ENCODE peak calls at places on chromosomes 5 and 9, in ten cellular contexts. One of them, this sample, is unnamed.

GRCh38 chr5:59062986-59063683 is 480.3 kb downstream of the RAB3C start:
- DNase-seq in BE2C: no peak
- DNase-seq in PC-3: peak; percentile 62
- DNase-seq in cardiac muscle cell: peak; percentile 55
- DNase-seq in dorsolateral prefrontal cortex: no peak
- DNase-seq in astrocyte: peak; percentile 83
- DNase-seq in adrenal gland: no peak
- DNase-seq in fibroblast of lung: peak; percentile 81
- DNase-seq in HAP-1: no peak
- DNase-seq in esophagus squamous epithelium: no peak
- DNase-seq in this sample: no peak

GRCh38 chr5:52735139-52735538 is 52.6 kb upstream of the ITGA1 start:
- DNase-seq in BE2C: no peak
- DNase-seq in astrocyte: no peak
- DNase-seq in dorsolateral prefrontal cortex: no peak
- DNase-seq in PC-3: no peak
- DNase-seq in esophagus squamous epithelium: no peak
- DNase-seq in cardiac muscle cell: no peak
- DNase-seq in fibroblast of lung: no peak
- DNase-seq in adrenal gland: no peak
- DNase-seq in HAP-1: no peak
- DNase-seq in this sample: no peak

GRCh38 chr9:69273162-69273561 is 51.9 kb upstream of the ENTREP1 start:
- DNase-seq in cardiac muscle cell: no peak
- DNase-seq in fibroblast of lung: peak; percentile 8
- DNase-seq in PC-3: no peak
- DNase-seq in HAP-1: no peak
- DNase-seq in astrocyte: no peak
- DNase-seq in BE2C: no peak
- DNase-seq in dorsolateral prefrontal cortex: no peak
- DNase-seq in adrenal gland: no peak
- DNase-seq in esophagus squamous epithelium: no peak
- DNase-seq in this sample: no peak

GRCh38 chr5:56291058-56291404 is 57.9 kb upstream of the ANKRD55 start:
- DNase-seq in dorsolateral prefrontal cortex: no peak
- DNase-seq in fibroblast of lung: no peak
- DNase-seq in astrocyte: no peak
- DNase-seq in HAP-1: no peak
- DNase-seq in adrenal gland: no peak
- DNase-seq in esophagus squamous epithelium: no peak
- DNase-seq in PC-3: no peak
- DNase-seq in cardiac muscle cell: no peak
- DNase-seq in BE2C: no peak
- DNase-seq in this sample: no peak

GRCh38 chr5:123099514-123100151 is 10.6 kb downstream of the PRDM6 start:
- DNase-seq in adrenal gland: no peak
- DNase-seq in dorsolateral prefrontal cortex: no peak
- DNase-seq in BE2C: peak; percentile 48
- DNase-seq in HAP-1: peak; percentile 68
- DNase-seq in esophagus squamous epithelium: no peak
- DNase-seq in astrocyte: no peak
- DNase-seq in cardiac muscle cell: no peak
- DNase-seq in PC-3: no peak
- DNase-seq in fibroblast of lung: peak; percentile 20
- DNase-seq in this sample: no peak

GRCh38 chr9:108786756-108787663 is 68.8 kb downstream of the ACTL7B start:
- DNase-seq in cardiac muscle cell: peak; percentile 30
- DNase-seq in adrenal gland: peak; percentile 14
- DNase-seq in HAP-1: peak; percentile 41
- DNase-seq in dorsolateral prefrontal cortex: no peak
- DNase-seq in BE2C: no peak
- DNase-seq in astrocyte: peak; percentile 53
- DNase-seq in fibroblast of lung: peak; percentile 64
- DNase-seq in esophagus squamous epithelium: no peak
- DNase-seq in PC-3: peak; percentile 14
- DNase-seq in this sample: peak; percentile 95

GRCh38 chr5:95102687-95103086 is 182.2 kb downstream of the MCTP1 start:
- DNase-seq in fibroblast of lung: no peak
- DNase-seq in HAP-1: no peak
- DNase-seq in astrocyte: no peak
- DNase-seq in PC-3: no peak
- DNase-seq in BE2C: no peak
- DNase-seq in esophagus squamous epithelium: no peak
- DNase-seq in cardiac muscle cell: no peak
- DNase-seq in dorsolateral prefrontal cortex: no peak
- DNase-seq in adrenal gland: no peak
- DNase-seq in this sample: no peak

GRCh38 chr9:89567649-89568048 is 37.2 kb upstream of the GADD45G start:
- DNase-seq in astrocyte: no peak
- DNase-seq in PC-3: no peak
- DNase-seq in BE2C: no peak
- DNase-seq in cardiac muscle cell: no peak
- DNase-seq in fibroblast of lung: no peak
- DNase-seq in dorsolateral prefrontal cortex: no peak
- DNase-seq in adrenal gland: no peak
- DNase-seq in esophagus squamous epithelium: no peak
- DNase-seq in HAP-1: no peak
- DNase-seq in this sample: no peak

GRCh38 chr9:35108461-35108860 is 5.5 kb upstream of the STOML2 start:
- DNase-seq in cardiac muscle cell: no peak
- DNase-seq in esophagus squamous epithelium: no peak
- DNase-seq in HAP-1: no peak
- DNase-seq in dorsolateral prefrontal cortex: no peak
- DNase-seq in adrenal gland: no peak
- DNase-seq in BE2C: no peak
- DNase-seq in PC-3: no peak
- DNase-seq in astrocyte: no peak
- DNase-seq in fibroblast of lung: no peak
- DNase-seq in this sample: no peak

GRCh38 chr9:89015330-89015729 is 24.1 kb downstream of the S1PR3 start:
- DNase-seq in PC-3: peak; percentile 11
- DNase-seq in HAP-1: no peak
- DNase-seq in dorsolateral prefrontal cortex: no peak
- DNase-seq in astrocyte: no peak
- DNase-seq in esophagus squamous epithelium: no peak
- DNase-seq in adrenal gland: no peak
- DNase-seq in BE2C: no peak
- DNase-seq in cardiac muscle cell: no peak
- DNase-seq in fibroblast of lung: no peak
- DNase-seq in this sample: no peak

GRCh38 chr5:3181641-3182040 is 414.0 kb upstream of the IRX1 start:
- DNase-seq in PC-3: no peak
- DNase-seq in fibroblast of lung: no peak
- DNase-seq in esophagus squamous epithelium: no peak
- DNase-seq in cardiac muscle cell: no peak
- DNase-seq in BE2C: no peak
- DNase-seq in dorsolateral prefrontal cortex: no peak
- DNase-seq in adrenal gland: no peak
- DNase-seq in astrocyte: no peak
- DNase-seq in HAP-1: no peak
- DNase-seq in this sample: no peak

GRCh38 chr5:72065751-72066255 is 41.5 kb upstream of the MAP1B start:
- DNase-seq in esophagus squamous epithelium: no peak
- DNase-seq in adrenal gland: no peak
- DNase-seq in dorsolateral prefrontal cortex: no peak
- DNase-seq in cardiac muscle cell: peak; percentile 47
- DNase-seq in PC-3: no peak
- DNase-seq in astrocyte: peak; percentile 33
- DNase-seq in HAP-1: peak; percentile 64
- DNase-seq in fibroblast of lung: peak; percentile 66
- DNase-seq in BE2C: peak; percentile 96
- DNase-seq in this sample: peak; percentile 37

GRCh38 chr5:60929024-60929423 is 15.8 kb downstream of the ERCC8 start:
- DNase-seq in PC-3: no peak
- DNase-seq in astrocyte: no peak
- DNase-seq in esophagus squamous epithelium: no peak
- DNase-seq in cardiac muscle cell: peak; percentile 17
- DNase-seq in HAP-1: no peak
- DNase-seq in dorsolateral prefrontal cortex: no peak
- DNase-seq in fibroblast of lung: peak; percentile 2
- DNase-seq in adrenal gland: no peak
- DNase-seq in BE2C: no peak
- DNase-seq in this sample: peak; percentile 6

GRCh38 chr5:528625-529511 is 4.6 kb upstream of the SLC9A3 start:
- DNase-seq in adrenal gland: no peak
- DNase-seq in astrocyte: no peak
- DNase-seq in cardiac muscle cell: no peak
- DNase-seq in HAP-1: no peak
- DNase-seq in fibroblast of lung: no peak
- DNase-seq in BE2C: peak; percentile 9
- DNase-seq in PC-3: no peak
- DNase-seq in esophagus squamous epithelium: no peak
- DNase-seq in dorsolateral prefrontal cortex: peak; percentile 33
- DNase-seq in this sample: no peak

GRCh38 chr5:142211918-142212317 is 103.3 kb downstream of the NDFIP1 start:
- DNase-seq in esophagus squamous epithelium: no peak
- DNase-seq in cardiac muscle cell: no peak
- DNase-seq in BE2C: no peak
- DNase-seq in astrocyte: no peak
- DNase-seq in adrenal gland: no peak
- DNase-seq in HAP-1: no peak
- DNase-seq in PC-3: no peak
- DNase-seq in fibroblast of lung: no peak
- DNase-seq in dorsolateral prefrontal cortex: no peak
- DNase-seq in this sample: no peak

GRCh38 chr5:142206801-142207200 is 98.2 kb downstream of the NDFIP1 start:
- DNase-seq in PC-3: peak; percentile 7
- DNase-seq in adrenal gland: no peak
- DNase-seq in esophagus squamous epithelium: no peak
- DNase-seq in BE2C: peak; percentile 51
- DNase-seq in HAP-1: no peak
- DNase-seq in dorsolateral prefrontal cortex: no peak
- DNase-seq in fibroblast of lung: no peak
- DNase-seq in cardiac muscle cell: no peak
- DNase-seq in astrocyte: no peak
- DNase-seq in this sample: peak; percentile 11

GRCh38 chr5:142211013-142211412 is 102.4 kb downstream of the NDFIP1 start:
- DNase-seq in adrenal gland: no peak
- DNase-seq in dorsolateral prefrontal cortex: no peak
- DNase-seq in fibroblast of lung: no peak
- DNase-seq in cardiac muscle cell: no peak
- DNase-seq in esophagus squamous epithelium: no peak
- DNase-seq in BE2C: no peak
- DNase-seq in astrocyte: no peak
- DNase-seq in PC-3: no peak
- DNase-seq in HAP-1: no peak
- DNase-seq in this sample: no peak

GRCh38 chr5:142210011-142210410 is 101.4 kb downstream of the NDFIP1 start:
- DNase-seq in adrenal gland: no peak
- DNase-seq in fibroblast of lung: no peak
- DNase-seq in BE2C: no peak
- DNase-seq in dorsolateral prefrontal cortex: no peak
- DNase-seq in cardiac muscle cell: no peak
- DNase-seq in HAP-1: no peak
- DNase-seq in esophagus squamous epithelium: no peak
- DNase-seq in astrocyte: no peak
- DNase-seq in PC-3: no peak
- DNase-seq in this sample: no peak

GRCh38 chr5:142208777-142209312 is 100.3 kb downstream of the NDFIP1 start:
- DNase-seq in HAP-1: peak; percentile 35
- DNase-seq in BE2C: no peak
- DNase-seq in dorsolateral prefrontal cortex: no peak
- DNase-seq in cardiac muscle cell: no peak
- DNase-seq in PC-3: no peak
- DNase-seq in esophagus squamous epithelium: no peak
- DNase-seq in fibroblast of lung: no peak
- DNase-seq in astrocyte: no peak
- DNase-seq in adrenal gland: no peak
- DNase-seq in this sample: no peak
- H3K4me3 ChIP-seq in HAP-1: no peak overlapping the region
- H3K4me3 ChIP-seq in BE2C: no peak overlapping the region
- H3K4me3 ChIP-seq in dorsolateral prefrontal cortex: no peak overlapping the region
- H3K4me3 ChIP-seq in cardiac muscle cell: no peak overlapping the region
- H3K4me3 ChIP-seq in PC-3: no peak overlapping the region
- H3K4me3 ChIP-seq in esophagus squamous epithelium: no peak overlapping the region
- H3K4me3 ChIP-seq in fibroblast of lung: no peak overlapping the region
- H3K4me3 ChIP-seq in astrocyte: no peak overlapping the region
- H3K4me3 ChIP-seq in adrenal gland: no peak overlapping the region
- H3K4me3 ChIP-seq in this sample: no peak overlapping the region

DNA sequence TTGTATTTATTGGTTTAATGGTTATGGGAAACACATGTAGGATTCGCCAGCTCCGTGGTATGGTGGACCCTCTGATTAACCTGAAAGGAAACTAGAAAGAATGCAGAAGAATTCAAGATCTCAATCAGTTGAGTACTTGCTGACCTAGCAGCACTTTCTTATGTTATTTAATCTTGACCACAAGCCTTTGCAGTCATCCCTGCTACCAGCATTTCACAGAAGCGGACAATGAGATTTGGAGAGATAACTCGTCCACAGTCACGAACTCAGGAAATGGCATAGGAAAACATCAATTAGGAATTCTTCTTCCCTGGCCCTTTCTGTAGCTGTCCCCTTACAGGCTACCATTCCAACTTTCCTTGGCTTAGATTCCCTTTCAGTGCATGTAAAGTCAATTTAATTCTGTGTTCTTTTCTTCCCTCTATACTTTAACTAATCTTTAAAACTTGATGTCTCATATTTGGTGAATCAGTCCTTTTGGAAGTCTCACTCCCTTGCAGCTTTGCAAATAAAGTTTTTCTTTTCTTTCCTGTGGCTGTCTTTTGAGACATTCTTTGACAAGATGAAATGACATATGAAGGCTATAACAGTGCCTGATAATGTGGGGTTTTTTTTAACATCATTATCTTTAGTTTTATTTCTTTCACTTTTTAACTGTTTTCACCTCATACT is 1.3 kb upstream of the SLC44A1 start:
- DNase-seq in HAP-1: peak; percentile 33
- DNase-seq in dorsolateral prefrontal cortex: no peak
- DNase-seq in fibroblast of lung: peak; percentile 93
- DNase-seq in BE2C: no peak
- DNase-seq in adrenal gland: no peak
- DNase-seq in cardiac muscle cell: peak; percentile 68
- DNase-seq in PC-3: no peak
- DNase-seq in esophagus squamous epithelium: no peak
- DNase-seq in astrocyte: peak; percentile 92
- DNase-seq in this sample: no peak
- H3K4me3 ChIP-seq in HAP-1: no peak overlapping the region
- H3K4me3 ChIP-seq in dorsolateral prefrontal cortex: no peak overlapping the region
- H3K4me3 ChIP-seq in fibroblast of lung: peak overlapping the region; percentile 9
- H3K4me3 ChIP-seq in BE2C: no peak overlapping the region
- H3K4me3 ChIP-seq in adrenal gland: no peak overlapping the region
- H3K4me3 ChIP-seq in cardiac muscle cell: no peak overlapping the region
- H3K4me3 ChIP-seq in PC-3: no peak overlapping the region
- H3K4me3 ChIP-seq in esophagus squamous epithelium: no peak overlapping the region
- H3K4me3 ChIP-seq in astrocyte: no peak overlapping the region
- H3K4me3 ChIP-seq in this sample: no peak overlapping the region

GRCh38 chr5:181058786-181059296 is 18.8 kb downstream of the BTNL9 start:
- DNase-seq in astrocyte: no peak
- DNase-seq in HAP-1: no peak
- DNase-seq in PC-3: no peak
- DNase-seq in fibroblast of lung: no peak
- DNase-seq in BE2C: no peak
- DNase-seq in adrenal gland: no peak
- DNase-seq in esophagus squamous epithelium: no peak
- DNase-seq in cardiac muscle cell: no peak
- DNase-seq in dorsolateral prefrontal cortex: no peak
- DNase-seq in this sample: no peak
- H3K4me3 ChIP-seq in astrocyte: no peak overlapping the region
- H3K4me3 ChIP-seq in HAP-1: no peak overlapping the region
- H3K4me3 ChIP-seq in PC-3: no peak overlapping the region
- H3K4me3 ChIP-seq in fibroblast of lung: no peak overlapping the region
- H3K4me3 ChIP-seq in BE2C: no peak overlapping the region
- H3K4me3 ChIP-seq in adrenal gland: no peak overlapping the region
- H3K4me3 ChIP-seq in esophagus squamous epithelium: no peak overlapping the region
- H3K4me3 ChIP-seq in cardiac muscle cell: no peak overlapping the region
- H3K4me3 ChIP-seq in dorsolateral prefrontal cortex: no peak overlapping the region
- H3K4me3 ChIP-seq in this sample: no peak overlapping the region

GRCh38 chr5:15914603-15915002 is 265.0 kb downstream of the MARCHF11 start:
- DNase-seq in fibroblast of lung: no peak
- DNase-seq in astrocyte: no peak
- DNase-seq in BE2C: no peak
- DNase-seq in cardiac muscle cell: peak; percentile 49
- DNase-seq in adrenal gland: no peak
- DNase-seq in esophagus squamous epithelium: no peak
- DNase-seq in HAP-1: no peak
- DNase-seq in dorsolateral prefrontal cortex: no peak
- DNase-seq in PC-3: no peak
- DNase-seq in this sample: no peak
- H3K4me3 ChIP-seq in fibroblast of lung: peak overlapping the region; percentile 44
- H3K4me3 ChIP-seq in astrocyte: no peak overlapping the region
- H3K4me3 ChIP-seq in BE2C: no peak overlapping the region
- H3K4me3 ChIP-seq in cardiac muscle cell: no peak overlapping the region
- H3K4me3 ChIP-seq in adrenal gland: no peak overlapping the region
- H3K4me3 ChIP-seq in esophagus squamous epithelium: peak overlapping the region; percentile 4
- H3K4me3 ChIP-seq in HAP-1: no peak overlapping the region
- H3K4me3 ChIP-seq in dorsolateral prefrontal cortex: no peak overlapping the region
- H3K4me3 ChIP-seq in PC-3: no peak overlapping the region
- H3K4me3 ChIP-seq in this sample: no peak overlapping the region

This sample was measured in epithelial cell of esophagus.